ENCODE peak calls at places on chromosome 11, in ten cellular contexts. P is psoas muscle, V is stomach, H is heart left ventricle, E is sigmoid colon, Z is body of pancreas, X is left ventricle myocardium inferior, R is prostate gland, A is neuronal stem cell, B is uterus. Y is an unnamed sample. For H3K4me1, the result is how much of the 10 kb centered on the place peaks cover.

GRCh38 chr11:13826505-13827278 is 135.8 kb upstream of the SPON1 start:
- DNase-seq in R (no peak), Z (no peak), A (no peak), E (no peak), H (no peak), P (no peak), X (no peak), B (no peak), V (no peak), Y (no peak)

GRCh38 chr11:132941024-132941646 is 591.2 kb downstream of the OPCML start:
- DNase-seq in V (no peak), Z (peak), H (no peak), X (no peak), P (no peak), A (peak), B (no peak), R (no peak), E (no peak), Y (no peak)

GRCh38 chr11:34926101-34926830 is 9.8 kb downstream of the PDHX start:
- DNase-seq in Z (peak), A (peak), R (no peak), P (no peak), E (no peak), H (no peak), X (no peak), B (no peak), V (no peak), Y (no peak)

GRCh38 chr11:134712228-134713145 is 300.4 kb upstream of the B3GAT1 start:
- DNase-seq in R (no peak), A (no peak), X (no peak), H (no peak), E (no peak), P (no peak), B (no peak), Z (no peak), V (no peak), Y (no peak)

GRCh38 chr11:613369-613968 is 2.3 kb downstream of the IRF7 start:
- DNase-seq in A (peak), P (no peak), E (no peak), R (peak), B (peak), Z (peak), V (peak), X (peak), H (peak), Y (no peak)

GRCh38 chr11:111402411-111402810 is 23.3 kb upstream of the POU2AF1 start:
- DNase-seq in R (peak), P (no peak), H (no peak), Z (peak), A (no peak), B (no peak), V (peak), E (no peak), X (no peak), Y (no peak)

GRCh38 chr11:17720796-17721171 is 1.4 kb downstream of the MYOD1 start:
- DNase-seq in Z (no peak), A (no peak), H (no peak), R (no peak), V (no peak), B (no peak), E (no peak), P (no peak), X (no peak), Y (no peak)

GRCh38 chr11:2528301-2529050 is 83.7 kb downstream of the KCNQ1 start:
- DNase-seq in B (peak), H (peak), E (no peak), V (no peak), X (no peak), R (no peak), P (no peak), Z (no peak), A (no peak), Y (no peak)

GRCh38 chr11:1565173-1565903 is 6.7 kb downstream of the DUSP8 start:
- DNase-seq in X (no peak), P (no peak), Z (no peak), B (no peak), A (no peak), R (no peak), V (no peak), H (no peak), E (peak), Y (no peak)

GRCh38 chr11:71996517-71996916 is 2.2 kb upstream of the IL18BP start:
- DNase-seq in A (no peak), H (no peak), E (no peak), V (no peak), P (no peak), R (no peak), B (no peak), Z (no peak), X (no peak), Y (no peak)
- H3K4me1 ChIP-seq in A (under half), H (under half), E (under half), V (under half), P (under half), R (under half), B (under half), Z (under half), X (under half), Y (under half)

DNA sequence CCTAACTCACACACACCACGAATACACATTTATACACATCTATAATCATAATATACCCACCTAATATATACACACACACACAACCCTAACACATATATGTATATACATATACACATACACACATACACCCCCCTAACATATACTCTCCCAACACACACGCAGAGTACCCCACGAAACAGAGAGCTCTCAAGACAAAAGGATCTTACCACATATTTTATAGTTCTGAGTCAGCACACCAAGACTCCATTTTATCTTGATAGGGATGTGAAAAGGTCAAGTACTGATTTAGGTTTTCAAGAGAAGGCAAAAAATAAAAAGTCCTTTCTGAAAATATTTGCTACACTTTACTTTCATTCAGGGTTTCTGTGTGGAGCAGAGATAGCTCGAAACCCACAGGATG is 1207.2 kb downstream of the LRRC4C start:
- DNase-seq in A (no peak), R (no peak), X (no peak), P (no peak), H (no peak), Z (no peak), V (no peak), B (no peak), E (no peak), Y (no peak)
- H3K27ac ChIP-seq in A (no peak), R (no peak), X (no peak), P (no peak), H (no peak), Z (no peak), V (no peak), B (no peak), E (no peak), Y (no peak)

GRCh38 chr11:9609002-9609759 is 35.7 kb downstream of the WEE1 start:
- DNase-seq in P (no peak), R (no peak), E (no peak), X (no peak), A (no peak), V (no peak), B (no peak), Z (no peak), H (no peak), Y (peak)
- H3K4me3 ChIP-seq in P (no peak), R (no peak), E (no peak), X (no peak), A (no peak), V (no peak), B (no peak), Z (no peak), H (no peak), Y (no peak)

DNA sequence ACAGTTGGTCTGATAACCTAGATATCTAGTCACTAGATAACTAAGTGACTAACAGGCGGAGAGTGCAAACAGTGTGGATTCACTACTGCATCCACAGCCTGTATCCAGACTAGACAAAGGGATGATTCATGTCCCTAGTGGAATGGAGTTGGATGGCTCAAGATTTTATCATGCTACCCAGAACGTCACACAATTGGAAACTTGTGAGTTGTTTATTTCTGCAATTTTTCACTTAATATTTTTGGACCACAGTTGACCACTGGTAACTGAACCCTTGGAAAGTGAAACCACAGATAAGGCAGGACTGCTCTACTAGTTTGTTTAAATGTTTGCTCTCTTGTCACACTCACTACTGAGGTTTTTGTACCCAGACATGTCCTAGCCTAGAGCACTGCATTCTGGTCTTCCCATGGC is 76.0 kb downstream of the UBASH3B start:
- DNase-seq in B (no peak), E (no peak), V (no peak), R (no peak), Z (no peak), P (no peak), A (no peak), H (no peak), X (no peak), Y (no peak)
- H3K4me1 ChIP-seq in B (under half), E (under half), V (under half), R (under half), Z (under half), P (under half), A (under half), H (under half), X (half or more), Y (under half)